ENCODE peak calls at places on chromosomes 7 and 10, in four cellular contexts. G is stomach, S is K562, D is IMR-90. E is an unnamed sample.
A peak's percentile ranks its signal among the peaks of the same experiment; 100 is the strongest.

GRCh38 chr7:124856299-124856888 is 73.2 kb downstream of the POT1 start:
- DNase-seq in G (no peak), S (peak; percentile 52), D (peak; percentile 61), E (peak; percentile 55)

GRCh38 chr10:91080776-91081175 is 139.7 kb upstream of the PCGF5 start:
- DNase-seq in G (no peak), S (no peak), D (no peak), E (no peak)

GRCh38 chr7:83547526-83547925 is 101.4 kb downstream of the SEMA3E start:
- DNase-seq in G (peak; percentile 72), S (no peak), D (peak; percentile 39), E (peak; percentile 5)

GRCh38 chr10:44860811-44861751 is 50.1 kb upstream of the TMEM72 start:
- DNase-seq in G (peak; percentile 13), S (no peak), D (peak; percentile 86), E (no peak)

GRCh38 chr7:23873306-23873705 is 163.3 kb downstream of the STK31 start:
- DNase-seq in G (no peak), S (no peak), D (no peak), E (no peak)

GRCh38 chr7:49483142-49483541 is 290.3 kb upstream of the VWC2 start:
- DNase-seq in G (no peak), S (no peak), D (no peak), E (peak; percentile 1)

GRCh38 chr10:76178561-76179292 is 747.3 kb downstream of the LRMDA start:
- DNase-seq in G (no peak), S (no peak), D (no peak), E (no peak)

GRCh38 chr10:43105119-43105792 is 28.4 kb downstream of the RET start:
- DNase-seq in G (peak; percentile 75), S (peak; percentile 79), D (peak; percentile 63), E (peak; percentile 78)

GRCh38 chr7:71131256-71131752 is 640 bp upstream of the GALNT17 start:
- DNase-seq in G (no peak), S (no peak), D (no peak), E (no peak)

GRCh38 chr7:43584200-43584586 is 1.3 kb downstream of the STK17A start:
- DNase-seq in G (no peak), S (no peak), D (peak; percentile 71), E (peak; percentile 71)

GRCh38 chr7:158535079-158535478 is 52.5 kb downstream of the PTPRN2 start:
- DNase-seq in G (peak; percentile 70), S (no peak), D (no peak), E (no peak)

GRCh38 chr7:140398821-140399220 is 491 bp upstream of the SLC37A3 start:
- DNase-seq in G (no peak), S (no peak), D (no peak), E (no peak)
- TF ChIP-seq POLR2A in G (no peak), S (no peak), D (no peak), E (no peak)

GRCh38 chr7:102466097-102466496 is 1.3 kb downstream of the LRWD1 start:
- DNase-seq in G (no peak), S (no peak), D (no peak), E (no peak)

GRCh38 chr7:102468416-102469350 is 3.9 kb downstream of the LRWD1 start:
- DNase-seq in G (no peak), S (no peak), D (no peak), E (no peak)

GRCh38 chr7:102463841-102464576 is 654 bp downstream of the ALKBH4 start:
- DNase-seq in G (no peak), S (peak; percentile 41), D (no peak), E (peak; percentile 55)

GRCh38 chr7:102467581-102468415 is 3.0 kb downstream of the LRWD1 start:
- DNase-seq in G (no peak), S (no peak), D (no peak), E (no peak)

GRCh38 chr7:102464577-102465280 is at the start of the genes ALKBH4 and LRWD1:
- DNase-seq in G (peak; percentile 97), S (peak; percentile 99), D (peak; percentile 87), E (peak; percentile 94)
- TF ChIP-seq POLR2A in G (no peak), S (peak; percentile 86), D (peak; percentile 88), E (peak; percentile 70)

DNA sequence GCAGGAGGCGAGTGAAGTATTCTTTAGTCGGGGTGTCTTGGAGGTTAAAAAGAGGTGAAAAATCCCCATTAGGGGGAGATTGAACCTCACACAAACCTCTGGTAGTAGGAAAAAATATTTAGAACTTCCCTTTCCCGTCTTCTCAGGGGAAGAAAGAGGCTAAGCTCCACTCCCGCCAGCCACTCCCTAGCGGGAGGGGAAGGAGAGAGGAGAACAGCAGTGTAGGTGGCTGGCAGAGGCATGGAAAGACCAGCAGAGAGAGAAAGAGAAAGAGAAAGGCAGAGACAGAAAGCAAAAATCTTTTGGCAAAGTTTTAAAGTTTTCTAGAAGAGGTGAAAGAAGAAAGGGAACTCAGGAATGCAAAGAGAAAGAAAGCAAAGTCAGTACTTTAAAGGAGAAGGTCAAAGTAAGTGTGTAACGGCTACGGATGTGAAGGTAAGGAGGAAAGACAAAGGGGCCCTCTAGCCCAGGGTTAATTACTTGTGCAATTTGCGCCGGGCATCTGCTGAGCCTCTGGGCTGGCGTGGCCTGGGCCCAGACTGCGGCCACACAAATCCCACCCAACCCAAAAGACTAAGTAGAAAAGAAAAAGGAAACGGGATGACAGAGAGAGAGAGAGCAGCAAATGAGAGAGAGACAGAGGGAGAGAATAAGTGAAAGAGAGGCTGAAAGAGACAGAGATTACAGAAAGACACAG is 72.3 kb upstream of the ZNF746 start:
- DNase-seq in G (no peak), S (no peak), D (no peak), E (no peak)
- TF ChIP-seq POLR2A in G (no peak), S (no peak), D (no peak), E (no peak)

DNA sequence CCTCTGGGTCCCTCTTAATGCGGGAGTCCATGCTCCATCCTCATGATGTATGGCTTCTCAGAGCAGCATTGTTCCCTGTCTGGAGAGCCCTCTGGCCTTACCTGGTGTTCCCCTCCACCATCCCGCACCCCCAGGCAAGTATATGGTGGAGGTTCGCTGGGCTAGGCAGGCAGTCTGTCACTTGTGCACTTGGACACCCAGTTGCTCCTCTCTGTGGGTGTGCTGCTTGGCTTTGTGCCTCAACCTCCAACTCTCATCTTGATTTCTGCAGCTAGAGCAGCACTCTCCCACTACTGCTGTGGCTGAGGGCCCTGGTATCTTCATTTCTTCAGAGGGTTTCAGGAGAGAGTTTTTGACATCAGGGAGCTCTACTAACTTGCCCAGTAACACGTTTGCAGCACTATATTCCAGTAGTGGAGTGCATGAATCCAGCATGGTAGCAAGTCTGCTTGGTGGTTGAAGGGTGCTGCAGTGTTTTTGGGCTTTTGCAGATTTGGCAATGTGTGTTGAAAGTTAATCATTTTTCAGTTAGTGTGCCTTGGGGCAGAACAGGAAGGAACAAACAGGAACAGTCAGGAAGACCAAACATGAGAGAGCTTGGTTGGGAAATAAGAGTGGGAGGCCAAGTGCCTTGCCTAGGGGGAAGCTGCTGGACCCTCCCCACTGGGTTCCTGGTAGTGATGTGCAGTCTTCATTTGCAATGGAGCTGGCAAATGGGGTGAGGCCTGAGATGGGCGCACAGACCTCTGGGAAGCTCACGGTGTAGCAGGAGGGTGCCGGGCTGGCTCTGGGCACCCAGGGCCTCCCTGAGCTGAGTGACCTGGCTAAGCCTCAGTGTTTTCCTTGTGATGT is 37.4 kb downstream of the TSPAN14 start:
- DNase-seq in G (peak; percentile 24), S (no peak), D (no peak), E (peak; percentile 24)
- TF ChIP-seq POLR2A in G (no peak), S (no peak), D (no peak), E (no peak)

DNA sequence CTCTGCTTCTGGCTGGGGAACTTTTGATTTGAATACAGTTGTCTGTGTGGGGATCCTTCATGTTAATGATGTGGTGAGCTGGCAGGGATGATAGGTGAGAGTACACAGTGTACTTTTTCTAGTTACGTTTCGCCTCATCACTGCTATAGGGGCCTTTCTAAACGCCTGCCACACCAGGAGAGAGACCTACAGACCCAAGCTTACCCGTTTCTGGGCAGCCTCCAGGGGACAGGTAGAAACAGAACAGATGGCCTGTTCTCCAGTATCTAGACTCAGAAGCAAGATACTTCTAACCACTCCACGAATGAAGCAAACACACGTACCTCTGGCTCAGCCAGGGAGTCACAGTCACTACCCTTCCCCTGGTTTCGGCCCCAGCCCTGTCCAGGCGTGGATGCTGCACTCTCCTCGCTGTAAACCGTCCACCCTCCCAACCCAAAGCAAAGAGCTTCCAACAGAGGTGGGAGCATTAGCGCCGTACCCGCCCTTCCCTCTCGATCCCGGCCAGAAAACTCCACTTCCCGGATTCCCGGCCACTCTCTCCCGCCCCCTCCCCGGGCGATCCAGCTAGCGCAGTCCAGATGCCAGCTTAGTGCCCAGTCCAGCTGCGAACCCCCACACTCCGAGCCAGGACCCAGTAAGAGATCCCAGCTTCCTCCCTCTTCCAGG is 1.2 kb downstream of the CCDC6 start:
- DNase-seq in G (peak; percentile 46), S (peak; percentile 45), D (peak; percentile 16), E (peak; percentile 24)
- TF ChIP-seq POLR2A in G (no peak), S (no peak), D (no peak), E (peak; percentile 67)

GRCh38 chr10:121975295-121976086 is 474 bp upstream of the NSMCE4A start:
- DNase-seq in G (no peak), S (peak; percentile 4), D (no peak), E (no peak)
- TF ChIP-seq POLR2A in G (no peak), S (no peak), D (no peak), E (no peak)

GRCh38 chr10:110512461-110513187 is 14.9 kb downstream of the DUSP5 start:
- DNase-seq in G (no peak), S (peak; percentile 43), D (peak; percentile 94), E (no peak)

GRCh38 chr10:110513949-110514348 is 16.2 kb downstream of the DUSP5 start:
- DNase-seq in G (no peak), S (no peak), D (no peak), E (no peak)

GRCh38 chr10:110510730-110511129 is 13.0 kb downstream of the DUSP5 start:
- DNase-seq in G (no peak), S (no peak), D (no peak), E (no peak)

GRCh38 chr10:110510086-110510485 is 12.4 kb downstream of the DUSP5 start:
- DNase-seq in G (no peak), S (no peak), D (no peak), E (no peak)

GRCh38 chr10:110511734-110512449 is 14.2 kb downstream of the DUSP5 start:
- DNase-seq in G (no peak), S (no peak), D (no peak), E (no peak)
- TF ChIP-seq POLR2A in G (no peak), S (no peak), D (no peak), E (no peak)

DNA sequence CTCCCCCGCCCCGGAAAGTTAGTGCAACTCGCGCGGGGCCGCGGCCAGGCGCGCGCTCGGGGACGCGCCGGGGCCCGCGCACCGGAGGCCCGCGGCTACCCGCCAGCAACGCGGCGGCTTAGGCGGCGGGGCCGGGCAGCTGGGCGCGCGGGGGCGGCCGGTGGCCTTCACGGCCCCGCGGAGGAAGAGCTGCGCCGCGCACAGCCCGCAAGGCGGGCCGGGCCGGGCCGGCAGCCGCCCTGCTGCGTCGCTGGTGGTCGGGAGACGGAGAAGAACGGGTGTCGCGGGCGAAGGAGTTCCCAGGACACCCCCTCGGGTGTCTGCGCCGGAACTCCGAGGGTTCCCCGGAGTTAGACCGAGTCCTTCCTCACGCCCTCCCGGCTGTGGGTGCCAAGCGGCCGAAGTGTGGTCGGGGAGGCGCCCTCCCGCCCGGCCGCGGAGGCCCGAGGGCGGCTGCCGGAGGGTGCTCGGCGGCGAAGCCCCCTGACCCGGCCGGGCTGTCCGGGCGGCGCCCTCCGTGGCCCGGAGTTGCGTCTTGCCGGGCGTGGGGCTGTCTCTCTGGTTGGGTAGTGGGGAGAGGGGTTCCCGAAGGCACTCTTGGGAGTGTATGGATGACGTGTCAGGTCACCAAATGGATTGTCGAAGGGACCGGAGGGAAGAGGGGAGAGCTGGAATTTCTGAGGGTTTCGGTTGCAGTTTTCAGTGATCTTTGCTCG is 584 bp downstream of the ST7 start:
- DNase-seq in G (peak; percentile 51), S (peak; percentile 90), D (peak; percentile 88), E (peak; percentile 76)
- TF ChIP-seq POLR2A in G (no peak), S (peak; percentile 70), D (peak; percentile 71), E (peak; percentile 66)